ENCODE peak calls at places on chromosomes 12 and 14, in seven cellular contexts. U, H, L, R, K, V and E are unnamed samples.

GRCh38 chr14:21703357-21704339 is 30.0 kb upstream of the OR4E1 start:
- DNase-seq in U (no peak), H (no peak), L (no peak), R (peak; percentile 50), K (no peak), V (no peak), E (no peak)

GRCh38 chr14:63287661-63288483 is 30.9 kb downstream of the GPHB5 start:
- DNase-seq in U (no peak), H (no peak), L (no peak), R (peak; percentile 29), K (no peak), V (no peak), E (no peak)

GRCh38 chr14:85205875-85206274 is 324.1 kb upstream of the FLRT2 start:
- DNase-seq in U (no peak), H (peak; percentile 34), L (no peak), R (no peak), K (no peak), V (no peak), E (no peak)

GRCh38 chr14:50001999-50002925 is 109.4 kb downstream of the ARF6 start:
- DNase-seq in U (no peak), H (peak; percentile 49), L (peak; percentile 84), R (no peak), K (peak; percentile 32), V (no peak), E (peak; percentile 62)

GRCh38 chr14:31927348-31927826 is 149.7 kb upstream of the ARHGAP5 start:
- DNase-seq in U (no peak), H (no peak), L (no peak), R (peak; percentile 96), K (peak; percentile 87), V (no peak), E (no peak)

GRCh38 chr14:95402612-95403011 is 82.9 kb upstream of the CLMN start:
- DNase-seq in U (no peak), H (no peak), L (no peak), R (no peak), K (no peak), V (no peak), E (no peak)

GRCh38 chr14:23562822-23563472 is 4.6 kb downstream of the AP1G2 start:
- DNase-seq in U (no peak), H (no peak), L (peak; percentile 58), R (peak; percentile 51), K (peak; percentile 19), V (no peak), E (peak; percentile 32)

GRCh38 chr14:21669284-21669683 is 4.3 kb downstream of the OR4E1 start:
- DNase-seq in U (no peak), H (no peak), L (no peak), R (no peak), K (no peak), V (no peak), E (no peak)

GRCh38 chr12:63823040-63823439 is 21.5 kb upstream of the SRGAP1 start:
- DNase-seq in U (no peak), H (no peak), L (no peak), R (no peak), K (no peak), V (no peak), E (no peak)

GRCh38 chr12:63826002-63826585 is 18.4 kb upstream of the SRGAP1 start:
- DNase-seq in U (peak; percentile 48), H (no peak), L (no peak), R (peak; percentile 75), K (peak; percentile 52), V (no peak), E (no peak)

GRCh38 chr12:63820427-63820826 is 24.1 kb upstream of the SRGAP1 start:
- DNase-seq in U (no peak), H (no peak), L (no peak), R (no peak), K (no peak), V (no peak), E (no peak)

GRCh38 chr12:63821781-63822251 is 22.7 kb upstream of the SRGAP1 start:
- DNase-seq in U (no peak), H (no peak), L (no peak), R (no peak), K (peak; percentile 19), V (no peak), E (no peak)

DNA sequence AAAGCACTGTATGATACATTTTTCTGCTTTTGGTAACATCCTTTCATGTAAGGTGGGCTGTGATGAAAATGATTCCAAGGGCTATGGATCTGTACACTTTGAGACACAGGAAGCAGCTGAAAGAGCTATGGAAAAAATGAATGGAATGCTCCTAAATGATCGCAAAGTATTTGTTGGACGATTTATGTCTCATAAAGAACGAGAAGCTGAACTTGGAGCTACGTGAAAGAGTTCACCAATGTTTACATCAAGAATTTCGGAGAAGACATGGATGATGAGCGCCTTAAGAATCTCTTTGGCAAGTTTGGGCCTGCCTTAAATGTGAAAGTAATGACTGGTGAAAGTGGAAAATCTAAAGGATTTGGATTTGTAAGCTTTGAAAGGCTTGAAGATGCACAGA is 22.1 kb upstream of the SRGAP1 start:
- DNase-seq in U (no peak), H (no peak), L (no peak), R (peak; percentile 26), K (peak; percentile 60), V (no peak), E (no peak)
- H3K4me3 ChIP-seq in U (no peak overlapping the region), H (peak overlapping the region; percentile 28), L (no peak overlapping the region), R (no peak overlapping the region), K (peak overlapping the region; percentile 41), V (peak overlapping the region; percentile 44), E (no peak overlapping the region)

GRCh38 chr12:114368685-114369084 is 37.3 kb downstream of the TBX5 start:
- DNase-seq in U (no peak), H (no peak), L (no peak), R (no peak), K (no peak), V (no peak), E (no peak)

GRCh38 chr12:114371733-114372132 is 34.2 kb downstream of the TBX5 start:
- DNase-seq in U (no peak), H (no peak), L (no peak), R (no peak), K (no peak), V (no peak), E (no peak)

GRCh38 chr12:114371250-114371649 is 34.7 kb downstream of the TBX5 start:
- DNase-seq in U (no peak), H (no peak), L (no peak), R (no peak), K (no peak), V (no peak), E (no peak)

DNA sequence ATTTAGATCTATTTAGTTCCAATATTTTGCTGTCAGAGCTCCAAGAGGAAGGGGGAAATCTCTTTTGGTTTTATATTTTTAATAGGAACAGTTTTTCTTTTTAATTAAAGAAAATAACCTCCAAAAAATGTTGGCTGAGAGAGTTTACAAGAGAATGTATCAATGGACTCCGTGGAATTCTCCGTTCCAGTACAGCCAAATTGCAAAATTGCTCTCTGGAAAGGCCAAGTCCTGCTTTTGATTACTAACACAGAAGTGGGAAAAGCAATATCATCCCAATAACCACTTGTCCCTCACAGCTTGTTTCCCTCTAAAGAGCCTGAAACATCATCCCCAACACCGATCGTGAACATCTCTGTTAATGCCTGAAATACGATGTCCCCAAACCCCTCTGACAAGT is 36.9 kb downstream of the TBX5 start:
- DNase-seq in U (no peak), H (no peak), L (no peak), R (no peak), K (no peak), V (no peak), E (no peak)
- H3K36me3 ChIP-seq in U (no peaks in the 10 kb centered on the region), H (no peaks in the 10 kb centered on the region), L (no peaks in the 10 kb centered on the region), R (peaks cover 26% of the 10 kb centered on the region), K (no peaks in the 10 kb centered on the region), V (no peaks in the 10 kb centered on the region), E (no peaks in the 10 kb centered on the region)

GRCh38 chr12:66268562-66268961 is 33.7 kb upstream of the HELB start:
- DNase-seq in U (no peak), H (no peak), L (no peak), R (no peak), K (peak; percentile 16), V (no peak), E (no peak)

GRCh38 chr12:66269757-66270383 is 32.4 kb upstream of the HELB start:
- DNase-seq in U (no peak), H (no peak), L (no peak), R (peak; percentile 50), K (peak; percentile 48), V (no peak), E (no peak)

GRCh38 chr12:66272650-66273049 is 29.6 kb upstream of the HELB start:
- DNase-seq in U (no peak), H (no peak), L (no peak), R (no peak), K (no peak), V (no peak), E (no peak)

GRCh38 chr12:66270613-66271012 is 31.7 kb upstream of the HELB start:
- DNase-seq in U (no peak), H (no peak), L (no peak), R (no peak), K (no peak), V (no peak), E (no peak)

DNA sequence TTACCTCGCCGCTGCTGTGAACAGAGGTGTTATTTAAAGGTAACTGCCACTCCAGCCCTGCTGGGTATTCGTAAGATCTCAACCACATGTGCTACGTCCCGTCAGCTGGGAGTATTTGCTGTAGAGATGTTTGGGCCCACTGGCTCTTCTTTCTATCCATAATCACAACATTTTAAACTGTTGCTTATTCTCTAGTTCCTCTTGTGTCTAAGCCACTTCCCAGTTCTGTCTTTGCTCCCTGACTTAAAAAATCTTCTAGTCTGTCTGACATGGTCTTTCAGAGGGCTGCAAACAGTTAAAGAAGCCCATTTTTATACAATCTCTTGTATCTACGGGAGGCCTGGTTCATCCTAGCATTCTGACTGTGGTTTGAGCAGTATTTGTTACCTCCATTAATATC is 33.2 kb upstream of the HELB start:
- DNase-seq in U (no peak), H (no peak), L (no peak), R (no peak), K (no peak), V (no peak), E (no peak)
- H3K4me3 ChIP-seq in U (no peak overlapping the region), H (no peak overlapping the region), L (no peak overlapping the region), R (no peak overlapping the region), K (no peak overlapping the region), V (no peak overlapping the region), E (no peak overlapping the region)

GRCh38 chr12:53012928-53013327 is 6.7 kb downstream of the EIF4B start:
- DNase-seq in U (no peak), H (no peak), L (no peak), R (no peak), K (no peak), V (no peak), E (no peak)

GRCh38 chr12:53010955-53011354 is 4.7 kb downstream of the EIF4B start:
- DNase-seq in U (no peak), H (no peak), L (no peak), R (no peak), K (no peak), V (no peak), E (no peak)

GRCh38 chr12:53014709-53015108 is 8.5 kb downstream of the EIF4B start:
- DNase-seq in U (no peak), H (no peak), L (no peak), R (no peak), K (no peak), V (no peak), E (no peak)

GRCh38 chr12:53006810-53007742 is 820 bp downstream of the EIF4B start:
- DNase-seq in U (peak; percentile 69), H (peak; percentile 81), L (peak; percentile 85), R (peak; percentile 79), K (peak; percentile 68), V (peak; percentile 17), E (peak; percentile 59)

GRCh38 chr12:53011889-53012288 is 5.6 kb downstream of the EIF4B start:
- DNase-seq in U (no peak), H (no peak), L (no peak), R (no peak), K (no peak), V (no peak), E (no peak)
- H3K36me3 ChIP-seq in U (peaks cover 82% of the 10 kb centered on the region), H (peaks cover 49% of the 10 kb centered on the region), L (peaks cover 7% of the 10 kb centered on the region), R (peaks cover 59% of the 10 kb centered on the region), K (peaks cover 23% of the 10 kb centered on the region), V (no peaks in the 10 kb centered on the region), E (peaks cover 21% of the 10 kb centered on the region)